ENCODE peak calls at places on chromosomes 4 and X, in six cellular contexts. E is fibroblast of the aortic adventitia, B is mucosa of descending colon, X is fibroblast of lung, T is gastrocnemius medialis, A is cardiac muscle cell. R is an unnamed sample.

GRCh38 chr4:972651-973424 is 531 bp downstream of the DGKQ start:
- DNase-seq in E (peak; percentile 12), T (no peak), X (no peak), B (peak; percentile 75), A (no peak), R (no peak)

GRCh38 chr4:74098628-74098995 is 383 bp downstream of the CXCL2 start:
- DNase-seq in T (no peak), E (peak; percentile 31), X (peak; percentile 7), B (peak; percentile 61), A (peak; percentile 15), R (no peak)

GRCh38 chr4:175891863-175892262 is 79.8 kb upstream of the GPM6A start:
- DNase-seq in B (no peak), X (peak; percentile 44), T (no peak), A (peak; percentile 26), E (peak; percentile 0), R (peak; percentile 22)

GRCh38 chr4:384311-385010 is 46.8 kb downstream of the ZNF141 start:
- DNase-seq in E (no peak), A (no peak), T (no peak), X (no peak), B (no peak), R (no peak)

GRCh38 chr4:8220661-8221446 is 21.8 kb downstream of the SH3TC1 start:
- DNase-seq in A (no peak), B (no peak), X (peak; percentile 14), T (no peak), E (no peak), R (no peak)

GRCh38 chr4:2954358-2955185 is 8.6 kb downstream of the NOP14 start:
- DNase-seq in X (no peak), E (no peak), A (no peak), B (no peak), T (no peak), R (no peak)

GRCh38 chr4:113822555-113823290 is 61.2 kb upstream of the CAMK2D start:
- DNase-seq in E (no peak), X (no peak), T (no peak), A (no peak), B (no peak), R (no peak)

GRCh38 chrX:135421537-135421931 is 210 bp upstream of the SMIM10L2A start:
- DNase-seq in E (peak; percentile 31), A (peak; percentile 78), T (peak; percentile 49), X (peak; percentile 56), B (peak; percentile 93), R (peak; percentile 40)

GRCh38 chr4:60868232-60868960 is 331.7 kb upstream of the ADGRL3 start:
- DNase-seq in T (no peak), X (no peak), E (no peak), B (no peak), A (no peak), R (no peak)

GRCh38 chrX:133402042-133402453 is 13.2 kb downstream of the GPC4 start:
- DNase-seq in X (peak; percentile 61), T (no peak), A (no peak), B (no peak), E (peak; percentile 49), R (peak; percentile 82)

GRCh38 chrX:9682456-9682855 is 83.2 kb downstream of the GPR143 start:
- DNase-seq in E (peak; percentile 42), A (peak; percentile 53), B (peak; percentile 46), X (peak; percentile 59), T (no peak), R (peak; percentile 17)

GRCh38 chrX:122187065-122187464 is 997.0 kb upstream of the GRIA3 start:
- DNase-seq in A (no peak), B (no peak), E (no peak), X (no peak), T (no peak), R (no peak)

GRCh38 chrX:111756486-111756885 is 75.5 kb downstream of the ALG13 start:
- DNase-seq in B (no peak), E (no peak), X (no peak), T (no peak), A (no peak), R (no peak)

GRCh38 chr4:43776371-43776770 is 672.2 kb downstream of the KCTD8 start:
- DNase-seq in B (no peak), T (no peak), A (no peak), E (peak; percentile 2), X (peak; percentile 19), R (peak; percentile 3)

GRCh38 chrX:2397648-2398340 is 103.0 kb downstream of the DHRSX start:
- DNase-seq in A (no peak), E (peak; percentile 50), B (no peak), X (peak; percentile 31), T (no peak), R (peak; percentile 47)

GRCh38 chr4:125111352-125111751 is 203.4 kb upstream of the FAT4 start:
- DNase-seq in B (no peak), A (no peak), X (no peak), E (no peak), T (no peak), R (no peak)

GRCh38 chr4:16226816-16227461 is 668 bp upstream of the TAPT1 start:
- DNase-seq in B (peak; percentile 79), A (peak; percentile 74), E (no peak), T (peak; percentile 80), X (peak; percentile 19), R (peak; percentile 19)

GRCh38 chr4:73646117-73646516 is 25.9 kb upstream of the RASSF6 start:
- DNase-seq in X (no peak), T (no peak), E (no peak), A (no peak), B (no peak), R (no peak)

GRCh38 chr4:68865178-68865638 is 49.4 kb downstream of the UGT2B10 start:
- DNase-seq in X (no peak), B (no peak), A (no peak), E (no peak), T (no peak), R (no peak)

GRCh38 chr4:8513931-8514330 is 66.3 kb upstream of the GPR78 start:
- DNase-seq in B (no peak), E (no peak), A (no peak), X (no peak), T (no peak), R (no peak)

GRCh38 chr4:1171306-1172227 is 816 bp downstream of the SPON2 start:
- DNase-seq in B (peak; percentile 49), E (no peak), X (no peak), A (peak; percentile 33), T (no peak), R (no peak)

GRCh38 chr4:159016527-159017137 is 86.2 kb upstream of the RAPGEF2 start:
- DNase-seq in A (peak; percentile 23), E (no peak), T (no peak), X (peak; percentile 34), B (no peak), R (no peak)

GRCh38 chrX:74949717-74950116 is 24.5 kb upstream of the NEXMIF start:
- DNase-seq in E (no peak), T (no peak), X (no peak), A (no peak), B (no peak), R (no peak)

DNA sequence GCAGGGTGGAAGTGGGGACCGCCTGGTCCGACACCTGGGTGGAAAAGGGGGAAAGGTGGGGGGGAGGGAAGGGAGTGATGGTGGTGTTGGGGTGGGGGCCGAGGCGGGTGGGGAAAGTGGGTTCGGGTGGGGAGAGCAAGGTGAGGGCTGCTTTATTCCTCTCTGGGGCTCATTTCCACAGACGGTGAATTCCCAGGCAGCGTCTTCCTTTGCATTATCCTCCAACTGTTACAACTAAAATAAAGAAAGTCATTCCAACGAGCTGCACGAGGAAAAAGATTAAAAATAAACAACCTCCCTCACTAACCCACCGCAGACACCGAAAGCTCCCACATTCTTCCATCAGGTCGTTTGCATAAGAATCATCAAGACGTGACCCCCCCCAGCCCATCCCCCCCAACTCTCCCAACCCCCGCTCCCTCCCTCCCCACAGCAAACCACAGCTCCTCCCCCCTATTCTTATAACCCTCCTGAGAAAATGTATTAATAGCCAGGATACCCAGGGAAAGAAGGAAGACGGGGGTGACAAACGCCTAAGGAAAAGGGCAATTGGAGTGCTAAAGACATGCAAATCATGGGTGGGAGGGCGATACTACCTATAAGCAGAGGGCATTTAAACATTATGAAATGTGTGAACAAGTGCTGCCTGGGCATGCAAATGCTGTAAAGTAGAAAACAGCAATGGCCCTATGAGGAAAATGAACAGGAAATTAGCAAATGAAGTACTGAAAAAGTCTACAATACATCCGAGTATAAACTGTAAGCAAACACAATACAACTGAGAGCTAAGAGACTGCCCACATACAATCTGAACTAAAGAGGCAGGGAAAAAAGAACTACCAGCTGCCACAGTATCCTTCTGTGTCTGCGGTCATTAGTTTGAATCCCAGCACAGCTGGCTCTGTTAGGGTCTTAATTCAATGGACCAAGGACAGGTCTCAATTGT is 2.6 kb downstream of the CXXC4 start:
- DNase-seq in A (peak; percentile 46), T (no peak), X (peak; percentile 8), E (no peak), B (no peak), R (no peak)
- H3K4me3 ChIP-seq in A (peak overlapping the region; percentile 82), T (peak overlapping the region; percentile 63), X (peak overlapping the region; percentile 44), E (peak overlapping the region; percentile 65), B (peak overlapping the region; percentile 43), R (peak overlapping the region; percentile 50)

DNA sequence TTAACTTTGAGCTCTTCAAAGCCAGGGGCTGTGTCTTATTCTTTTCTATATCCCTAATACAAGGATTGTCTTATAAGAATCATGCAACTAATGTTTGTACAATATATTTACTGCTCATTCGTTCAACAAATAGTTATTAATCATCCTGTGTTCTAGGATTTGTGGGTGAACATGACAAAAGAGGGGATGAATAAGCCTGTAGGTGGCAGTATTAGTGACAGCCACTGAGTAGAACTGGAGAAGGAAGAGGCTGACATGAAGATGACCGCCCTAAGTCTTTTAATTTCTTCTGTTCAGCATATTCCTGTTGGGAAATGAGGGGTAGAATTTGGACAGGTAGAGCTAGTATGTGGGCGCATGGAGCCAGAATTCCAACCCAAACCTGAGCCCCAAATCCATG is 11.9 kb upstream of the LINC00632 start:
- DNase-seq in A (no peak), T (no peak), X (no peak), B (no peak), E (no peak), R (no peak)
- TF ChIP-seq CTCF in A (peak; percentile 25), T (no peak), X (peak; percentile 22), B (no peak), E (no peak), R (no peak)

GRCh38 chrX:125387945-125388344 is 68.3 kb downstream of the TEX13C start:
- DNase-seq in X (no peak), E (no peak), B (no peak), A (no peak), T (no peak), R (no peak)
- H3K4me3 ChIP-seq in X (no peak overlapping the region), E (no peak overlapping the region), B (no peak overlapping the region), A (no peak overlapping the region), T (no peak overlapping the region), R (no peak overlapping the region)

GRCh38 chr4:82429728-82430192 is 502 bp downstream of the HNRNPDL start:
- DNase-seq in E (no peak), T (no peak), A (peak; percentile 65), X (peak; percentile 48), B (no peak), R (peak; percentile 42)
- TF ChIP-seq CTCF in E (no peak), T (no peak), A (no peak), X (no peak), B (no peak), R (no peak)

R was measured in fibroblast of mammary gland.